ENCODE peak calls at places on chromosomes 11 and 22, in four cellular contexts. One of them, this sample, is unnamed.

GRCh38 chr11:73950869-73951710 is at the start of gene DNAJB13:
- DNase-seq in cardiac fibroblast: peak; percentile 50
- DNase-seq in CMK: no peak
- DNase-seq in HS-5: no peak
- DNase-seq in this sample: no peak

GRCh38 chr11:1402355-1402754 is 12.6 kb downstream of the BRSK2 start:
- DNase-seq in cardiac fibroblast: no peak
- DNase-seq in CMK: no peak
- DNase-seq in HS-5: no peak
- DNase-seq in this sample: no peak

GRCh38 chr11:15617126-15617525 is 502.4 kb downstream of the INSC start:
- DNase-seq in cardiac fibroblast: no peak
- DNase-seq in CMK: no peak
- DNase-seq in HS-5: no peak
- DNase-seq in this sample: no peak

GRCh38 chr11:31262761-31263160 is 106.8 kb downstream of the DCDC1 start:
- DNase-seq in cardiac fibroblast: peak; percentile 3
- DNase-seq in CMK: no peak
- DNase-seq in HS-5: peak; percentile 41
- DNase-seq in this sample: no peak

GRCh38 chr22:19897726-19898515 is 43.2 kb upstream of the GNB1L start:
- DNase-seq in cardiac fibroblast: no peak
- DNase-seq in CMK: no peak
- DNase-seq in HS-5: no peak
- DNase-seq in this sample: no peak

GRCh38 chr11:35875466-35875865 is 68.4 kb upstream of the LDLRAD3 start:
- DNase-seq in cardiac fibroblast: no peak
- DNase-seq in CMK: no peak
- DNase-seq in HS-5: no peak
- DNase-seq in this sample: no peak

GRCh38 chr22:26027341-26027740 is 141.9 kb upstream of the SEZ6L start:
- DNase-seq in cardiac fibroblast: no peak
- DNase-seq in CMK: no peak
- DNase-seq in HS-5: no peak
- DNase-seq in this sample: no peak

GRCh38 chr22:47296405-47297260 is 534.2 kb downstream of the TBC1D22A start:
- DNase-seq in cardiac fibroblast: no peak
- DNase-seq in CMK: no peak
- DNase-seq in HS-5: no peak
- DNase-seq in this sample: no peak

GRCh38 chr11:103257360-103257759 is 148.1 kb downstream of the DYNC2H1 start:
- DNase-seq in cardiac fibroblast: peak; percentile 36
- DNase-seq in CMK: no peak
- DNase-seq in HS-5: no peak
- DNase-seq in this sample: no peak

GRCh38 chr11:111957663-111958415 is 20.7 kb downstream of the DIXDC1 start:
- DNase-seq in cardiac fibroblast: no peak
- DNase-seq in CMK: no peak
- DNase-seq in HS-5: no peak
- DNase-seq in this sample: no peak

GRCh38 chr11:12166299-12167092 is 56.1 kb downstream of the MICAL2 start:
- DNase-seq in cardiac fibroblast: no peak
- DNase-seq in CMK: no peak
- DNase-seq in HS-5: no peak
- DNase-seq in this sample: no peak

GRCh38 chr11:132220464-132220863 is 850.0 kb downstream of the NTM start:
- DNase-seq in cardiac fibroblast: peak; percentile 34
- DNase-seq in CMK: no peak
- DNase-seq in HS-5: peak; percentile 41
- DNase-seq in this sample: no peak

GRCh38 chr22:47631571-47632102 is 869.2 kb downstream of the TBC1D22A start:
- DNase-seq in cardiac fibroblast: no peak
- DNase-seq in CMK: no peak
- DNase-seq in HS-5: no peak
- DNase-seq in this sample: no peak

GRCh38 chr22:46172522-46172921 is 22.2 kb downstream of the PPARA start:
- DNase-seq in cardiac fibroblast: no peak
- DNase-seq in CMK: no peak
- DNase-seq in HS-5: no peak
- DNase-seq in this sample: no peak

GRCh38 chr11:90476442-90477007 is 253.7 kb upstream of the CHORDC1 start:
- DNase-seq in cardiac fibroblast: peak; percentile 24
- DNase-seq in CMK: peak; percentile 29
- DNase-seq in HS-5: peak; percentile 44
- DNase-seq in this sample: no peak

GRCh38 chr11:36015806-36016205 is 71.9 kb downstream of the LDLRAD3 start:
- DNase-seq in cardiac fibroblast: peak; percentile 70
- DNase-seq in CMK: no peak
- DNase-seq in HS-5: no peak
- DNase-seq in this sample: no peak

GRCh38 chr11:68314203-68314885 is 2.0 kb downstream of the LRP5 start:
- DNase-seq in cardiac fibroblast: no peak
- DNase-seq in CMK: no peak
- DNase-seq in HS-5: no peak
- DNase-seq in this sample: no peak

GRCh38 chr11:58097437-58097836 is 27.9 kb downstream of the OR9I1 start:
- DNase-seq in cardiac fibroblast: no peak
- DNase-seq in CMK: no peak
- DNase-seq in HS-5: no peak
- DNase-seq in this sample: no peak

GRCh38 chr11:130042093-130042591 is 27.6 kb upstream of the APLP2 start:
- DNase-seq in cardiac fibroblast: peak; percentile 79
- DNase-seq in CMK: no peak
- DNase-seq in HS-5: peak; percentile 68
- DNase-seq in this sample: no peak

GRCh38 chr11:102446606-102447005 is 6.0 kb downstream of the TMEM123 start:
- DNase-seq in cardiac fibroblast: peak; percentile 63
- DNase-seq in CMK: no peak
- DNase-seq in HS-5: peak; percentile 99
- DNase-seq in this sample: peak; percentile 53

GRCh38 chr11:108906329-108906728 is 241.5 kb downstream of the DDX10 start:
- DNase-seq in cardiac fibroblast: peak; percentile 57
- DNase-seq in CMK: no peak
- DNase-seq in HS-5: no peak
- DNase-seq in this sample: no peak

GRCh38 chr11:70575396-70576060 is 177.2 kb downstream of the CTTN start:
- DNase-seq in cardiac fibroblast: no peak
- DNase-seq in CMK: no peak
- DNase-seq in HS-5: no peak
- DNase-seq in this sample: no peak

GRCh38 chr11:70824590-70825300 is 426.4 kb downstream of the CTTN start:
- DNase-seq in cardiac fibroblast: peak; percentile 6
- DNase-seq in CMK: peak; percentile 64
- DNase-seq in HS-5: no peak
- DNase-seq in this sample: no peak

GRCh38 chr22:38228873-38229740 is 27.3 kb downstream of the MAFF start:
- DNase-seq in cardiac fibroblast: peak; percentile 73
- DNase-seq in CMK: no peak
- DNase-seq in HS-5: no peak
- DNase-seq in this sample: no peak

GRCh38 chr22:29700949-29701927 is 18.6 kb upstream of the CABP7 start:
- DNase-seq in cardiac fibroblast: peak; percentile 18
- DNase-seq in CMK: no peak
- DNase-seq in HS-5: peak; percentile 19
- DNase-seq in this sample: no peak

GRCh38 chr22:48592488-48592887 is 1235.2 kb downstream of the BRD1 start:
- DNase-seq in cardiac fibroblast: no peak
- DNase-seq in CMK: no peak
- DNase-seq in HS-5: no peak
- DNase-seq in this sample: no peak

GRCh38 chr11:73907191-73907590 is 30.4 kb downstream of the PAAF1 start:
- DNase-seq in cardiac fibroblast: peak; percentile 21
- DNase-seq in CMK: no peak
- DNase-seq in HS-5: peak; percentile 38
- DNase-seq in this sample: no peak

GRCh38 chr22:25780673-25781072 is 38.7 kb downstream of the MYO18B start:
- DNase-seq in cardiac fibroblast: peak; percentile 46
- DNase-seq in CMK: no peak
- DNase-seq in HS-5: no peak
- DNase-seq in this sample: no peak

GRCh38 chr11:32448232-32448631 is 12.9 kb upstream of the WT1 start:
- DNase-seq in cardiac fibroblast: peak; percentile 71
- DNase-seq in CMK: no peak
- DNase-seq in HS-5: no peak
- DNase-seq in this sample: no peak

GRCh38 chr22:49999063-49999900 is 13.3 kb downstream of the IL17REL start:
- DNase-seq in cardiac fibroblast: peak; percentile 32
- DNase-seq in CMK: peak; percentile 41
- DNase-seq in HS-5: no peak
- DNase-seq in this sample: no peak

GRCh38 chr11:35038211-35038930 is 100.6 kb upstream of the CD44 start:
- DNase-seq in cardiac fibroblast: no peak
- DNase-seq in CMK: no peak
- DNase-seq in HS-5: no peak
- DNase-seq in this sample: no peak

GRCh38 chr11:110935018-110935640 is 222.9 kb upstream of the ARHGAP20 start:
- DNase-seq in cardiac fibroblast: no peak
- DNase-seq in CMK: no peak
- DNase-seq in HS-5: no peak
- DNase-seq in this sample: no peak

GRCh38 chr11:130262424-130262823 is 52.3 kb downstream of the ZBTB44 start:
- DNase-seq in cardiac fibroblast: no peak
- DNase-seq in CMK: no peak
- DNase-seq in HS-5: no peak
- DNase-seq in this sample: no peak

GRCh38 chr22:32579533-32580220 is 105.1 kb downstream of the FBXO7 start:
- DNase-seq in cardiac fibroblast: no peak
- DNase-seq in CMK: no peak
- DNase-seq in HS-5: no peak
- DNase-seq in this sample: no peak

GRCh38 chr11:61076506-61077304 is 25.6 kb upstream of the CD5 start:
- DNase-seq in cardiac fibroblast: no peak
- DNase-seq in CMK: no peak
- DNase-seq in HS-5: no peak
- DNase-seq in this sample: no peak

This sample was measured in HS-27A.